ENCODE peak calls at places on chromosomes 3 and 15, in four cellular contexts. P is H1, J is IMR-90, Y is neural progenitor cell. N is an unnamed sample.

GRCh38 chr3:119562307-119562961 is 3.0 kb upstream of the CD80 start:
- DNase-seq in Y (no peak), P (no peak), J (no peak), N (no peak)

GRCh38 chr3:123143669-123144411 is 57.9 kb upstream of the SEC22A start:
- DNase-seq in Y (peak; percentile 18), J (peak; percentile 5), P (no peak), N (no peak)

GRCh38 chr3:45673273-45673672 is 15.9 kb upstream of the SACM1L start:
- DNase-seq in Y (no peak), P (no peak), J (no peak), N (no peak)

GRCh38 chr15:65377105-65377975 is 462 bp downstream of the IGDCC3 start:
- DNase-seq in Y (peak; percentile 83), J (no peak), P (peak; percentile 83), N (peak; percentile 24)

GRCh38 chr3:195698325-195699147 is 22.2 kb upstream of the MUC20 start:
- DNase-seq in Y (peak; percentile 63), P (no peak), J (no peak), N (no peak)

GRCh38 chr15:100651253-100651652 is 48.9 kb downstream of the ASB7 start:
- DNase-seq in P (no peak), J (peak; percentile 46), Y (no peak), N (no peak)

GRCh38 chr3:102129774-102130608 is 280.7 kb downstream of the NFKBIZ start:
- DNase-seq in J (peak; percentile 86), Y (no peak), P (no peak), N (peak; percentile 72)

GRCh38 chr15:31079519-31079918 is 22.0 kb downstream of the TRPM1 start:
- DNase-seq in Y (no peak), P (no peak), J (peak; percentile 87), N (peak; percentile 64)

GRCh38 chr15:84582583-84583157 is 18.1 kb upstream of the ZSCAN2 start:
- DNase-seq in P (no peak), Y (no peak), J (no peak), N (peak; percentile 12)

GRCh38 chr3:135491478-135491877 is 474.1 kb upstream of the PPP2R3A start:
- DNase-seq in Y (peak; percentile 18), J (no peak), P (peak; percentile 4), N (no peak)

GRCh38 chr3:94862703-94863102 is 799.8 kb downstream of the NSUN3 start:
- DNase-seq in P (no peak), J (no peak), Y (peak; percentile 47), N (no peak)

GRCh38 chr3:41328916-41329315 is 129.6 kb downstream of the CTNNB1 start:
- DNase-seq in Y (no peak), P (no peak), J (peak; percentile 38), N (peak; percentile 64)

GRCh38 chr15:40328176-40328575 is 4.7 kb downstream of the INAFM2 start:
- DNase-seq in P (no peak), J (peak; percentile 74), Y (no peak), N (peak; percentile 65)

GRCh38 chr3:161854232-161854771 is 357.7 kb downstream of the OTOL1 start:
- DNase-seq in Y (peak; percentile 33), J (peak; percentile 70), P (peak; percentile 75), N (peak; percentile 87)

GRCh38 chr15:35912196-35912595 is 366.2 kb upstream of the DPH6 start:
- DNase-seq in Y (no peak), P (no peak), J (peak; percentile 13), N (no peak)

DNA sequence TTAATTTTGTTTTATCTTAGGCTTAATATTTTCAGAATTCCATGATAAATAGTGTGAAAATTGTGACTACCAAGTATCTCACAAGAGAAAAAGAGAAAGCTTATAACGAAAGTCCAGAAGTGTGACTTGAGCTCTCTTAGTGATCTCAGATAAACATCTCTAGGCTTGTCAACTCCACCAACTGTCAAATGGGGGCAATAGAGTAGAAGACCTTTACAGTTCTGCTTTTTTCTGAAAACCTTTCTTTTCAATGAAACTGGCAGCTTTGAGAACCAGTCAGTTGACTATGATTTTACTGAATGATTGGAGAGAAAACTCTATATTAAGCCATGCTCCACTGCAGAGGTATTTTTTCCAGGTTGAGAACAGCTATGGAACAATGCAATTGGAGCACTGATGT is 119.2 kb upstream of the TP63 start:
- DNase-seq in P (no peak), Y (no peak), J (no peak), N (no peak)
- H3K9ac ChIP-seq in P (no peak overlapping the region), Y (no peak overlapping the region), J (no peak overlapping the region), N (no peak overlapping the region)

GRCh38 chr3:142319912-142320311 is 94.5 kb upstream of the GK5 start:
- DNase-seq in J (no peak), Y (no peak), P (no peak), N (peak; percentile 5)
- H3K27ac ChIP-seq in J (no peak overlapping the region), Y (no peak overlapping the region), P (no peak overlapping the region), N (no peak overlapping the region)

DNA sequence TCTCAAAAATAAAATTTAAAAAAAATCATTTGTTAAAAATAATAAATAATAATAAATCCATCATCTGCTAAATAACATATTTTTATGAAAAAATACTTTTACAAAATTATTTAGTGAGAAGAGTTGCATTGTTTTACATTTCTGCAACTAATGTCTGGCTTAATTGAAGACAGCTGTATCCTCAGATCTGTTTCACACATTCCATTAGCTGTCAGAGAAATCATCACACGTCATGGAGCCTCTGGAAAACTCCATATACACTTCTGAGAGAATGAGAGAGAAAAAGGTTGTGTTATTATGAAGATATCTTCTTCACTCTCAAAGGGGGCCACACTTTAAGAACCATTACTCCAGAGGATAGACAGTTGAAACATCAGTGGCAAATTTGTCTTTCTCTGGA is 40.8 kb downstream of the CMSS1 start:
- DNase-seq in P (no peak), J (no peak), Y (no peak), N (no peak)
- H4K20me1 ChIP-seq in P (peaks cover 2% of the 10 kb centered on the region), J (peaks cover 50% of the 10 kb centered on the region), Y (no peaks in the 10 kb centered on the region), N (peaks cover 24% of the 10 kb centered on the region)

GRCh38 chr3:149620291-149621020 is 37.4 kb downstream of the WWTR1 start:
- DNase-seq in J (peak; percentile 87), Y (no peak), P (no peak), N (peak; percentile 86)
- H3K9ac ChIP-seq in J (no peak overlapping the region), Y (no peak overlapping the region), P (no peak overlapping the region), N (peak overlapping the region; percentile 77)

DNA sequence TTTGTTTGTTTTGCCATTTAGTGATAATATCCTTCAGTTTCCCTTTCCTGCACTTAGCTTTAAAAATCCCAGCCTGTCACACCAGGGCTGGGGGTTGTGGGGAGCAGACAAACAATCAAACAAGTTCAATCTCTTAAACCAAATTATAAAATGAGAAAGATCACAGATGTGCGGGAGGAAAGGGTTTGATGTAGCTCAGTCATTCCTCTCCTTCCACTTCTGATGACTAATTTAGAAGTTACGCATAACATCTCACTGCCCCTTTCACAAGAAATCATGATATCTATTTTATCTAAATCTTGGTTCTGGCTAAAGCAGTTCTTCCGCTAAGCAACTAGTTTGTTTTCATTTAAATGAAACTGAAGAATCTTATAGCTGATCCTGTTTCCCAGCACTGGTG is 34.1 kb upstream of the ATG7 start:
- DNase-seq in J (peak; percentile 95), Y (no peak), P (no peak), N (peak; percentile 96)
- H3K27ac ChIP-seq in J (peak overlapping the region; percentile 74), Y (no peak overlapping the region), P (no peak overlapping the region), N (peak overlapping the region; percentile 96)

DNA sequence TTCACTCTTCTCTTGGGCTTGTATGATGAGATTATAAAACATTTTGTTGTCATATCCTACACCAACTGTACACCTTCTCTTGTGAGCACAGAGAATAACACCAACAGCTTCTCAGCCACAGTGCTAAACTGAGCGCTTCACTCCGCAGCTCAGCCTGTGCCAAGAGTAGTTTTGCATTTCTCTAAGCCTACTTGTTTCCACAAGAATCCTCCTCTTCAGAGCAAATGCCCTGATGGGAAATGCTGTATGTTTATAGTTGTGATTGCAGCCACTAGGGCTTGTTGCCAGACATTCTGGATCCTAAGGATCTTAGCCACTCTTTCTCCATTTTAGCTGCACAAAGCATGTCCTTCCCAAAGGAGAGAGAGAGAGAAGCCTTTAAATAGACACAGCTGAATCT is 138.8 kb upstream of the PLXND1 start:
- DNase-seq in Y (no peak), J (peak; percentile 85), P (no peak), N (peak; percentile 65)
- H4K20me1 ChIP-seq in Y (no peaks in the 10 kb centered on the region), J (no peaks in the 10 kb centered on the region), P (no peaks in the 10 kb centered on the region), N (peaks cover 19% of the 10 kb centered on the region)

GRCh38 chr15:90810354-90810753 is 58.0 kb upstream of the FURIN start:
- DNase-seq in Y (no peak), P (no peak), J (no peak), N (no peak)

GRCh38 chr15:90809536-90809935 is 58.9 kb upstream of the FURIN start:
- DNase-seq in Y (no peak), J (peak; percentile 20), P (no peak), N (no peak)

GRCh38 chr15:90807687-90808086 is 60.7 kb upstream of the FURIN start:
- DNase-seq in Y (no peak), J (no peak), P (no peak), N (no peak)

GRCh38 chr15:90808517-90808939 is 59.9 kb upstream of the FURIN start:
- DNase-seq in Y (no peak), P (no peak), J (no peak), N (no peak)

DNA sequence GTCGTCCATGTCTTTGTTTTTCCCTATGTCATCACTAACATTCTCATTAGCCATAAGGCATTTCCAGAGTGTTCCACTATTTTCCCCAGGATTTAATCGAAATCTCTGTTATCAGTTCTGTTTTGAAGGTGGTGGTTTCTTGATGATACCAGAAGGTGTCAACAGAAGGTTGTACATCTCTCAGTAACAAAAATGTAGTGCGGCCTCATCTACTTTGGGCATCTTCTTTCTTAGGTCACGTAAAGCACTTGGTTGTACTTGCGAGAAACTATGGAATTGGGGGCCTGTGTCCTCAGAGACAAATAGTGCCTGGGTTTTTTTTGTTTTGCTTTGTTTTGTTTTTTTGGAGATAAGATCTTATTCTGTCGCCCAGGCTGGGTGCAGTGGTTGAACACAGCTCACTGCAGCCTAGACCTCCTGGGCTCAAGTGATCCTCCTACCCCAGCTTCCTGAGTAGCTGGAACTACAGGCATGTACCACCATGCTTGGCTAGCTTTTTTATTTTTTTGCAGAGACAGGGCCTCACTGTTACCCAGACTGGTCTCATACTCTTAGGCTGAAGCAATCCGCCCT is 61.2 kb upstream of the FURIN start:
- DNase-seq in P (no peak), J (no peak), Y (no peak), N (no peak)
- H3K9ac ChIP-seq in P (no peak overlapping the region), J (no peak overlapping the region), Y (no peak overlapping the region), N (no peak overlapping the region)

GRCh38 chr3:38232701-38233100 is 32.9 kb upstream of the SLC22A13 start:
- DNase-seq in P (no peak), J (no peak), Y (no peak), N (no peak)

GRCh38 chr3:38227989-38228388 is 37.6 kb upstream of the SLC22A13 start:
- DNase-seq in Y (no peak), P (no peak), J (peak; percentile 63), N (peak; percentile 47)

GRCh38 chr3:38226273-38226672 is 39.3 kb upstream of the SLC22A13 start:
- DNase-seq in J (peak; percentile 47), P (no peak), Y (no peak), N (peak; percentile 42)

GRCh38 chr3:38224357-38224756 is 41.3 kb upstream of the SLC22A13 start:
- DNase-seq in J (peak; percentile 25), P (no peak), Y (no peak), N (no peak)

GRCh38 chr3:38229036-38229435 is 36.6 kb upstream of the SLC22A13 start:
- DNase-seq in Y (no peak), P (no peak), J (no peak), N (no peak)
- H3K27ac ChIP-seq in Y (no peak overlapping the region), P (no peak overlapping the region), J (no peak overlapping the region), N (no peak overlapping the region)

DNA sequence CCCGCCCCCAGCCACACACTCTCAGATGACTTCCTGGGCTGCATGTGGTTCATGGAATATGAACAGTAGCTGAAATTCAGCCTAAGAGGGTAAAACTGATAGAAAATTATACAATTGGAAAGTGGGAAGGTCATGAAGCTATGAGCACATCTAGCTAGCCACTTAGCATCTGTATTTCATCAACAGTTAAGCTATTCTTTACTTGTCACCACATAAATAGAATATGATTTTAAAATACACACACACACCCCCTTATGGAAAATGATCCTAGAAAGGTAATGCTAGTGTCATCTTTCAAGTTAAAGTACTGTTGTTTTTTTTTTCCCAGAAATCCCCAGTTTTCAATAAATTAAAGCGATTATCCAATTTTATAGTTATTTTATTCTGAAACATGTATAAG is 3.6 kb downstream of the MAP4 start:
- DNase-seq in Y (no peak), J (no peak), P (no peak), N (no peak)
- H4K20me1 ChIP-seq in Y (peaks cover 29% of the 10 kb centered on the region), J (peaks cover 98% of the 10 kb centered on the region), P (peaks cover 9% of the 10 kb centered on the region), N (peaks cover 93% of the 10 kb centered on the region)